ENCODE peak calls at places on chromosome 3, in seven cellular contexts. G, J, B, X, N, O and T are unnamed samples.

GRCh38 chr3:30597131-30597768 is 9.2 kb upstream of the TGFBR2 start:
- DNase-seq in O (peak; percentile 71), G (no peak), X (no peak), N (peak; percentile 41), B (no peak), J (no peak), T (no peak)

GRCh38 chr3:96813134-96813819 is 1.1 kb upstream of the EPHA6 start:
- DNase-seq in X (peak; percentile 94), B (peak; percentile 42), J (peak; percentile 80), O (no peak), G (peak; percentile 90), N (peak; percentile 8), T (no peak)

GRCh38 chr3:188049890-188050530 is 103.9 kb upstream of the LPP start:
- DNase-seq in N (no peak), G (no peak), O (no peak), B (no peak), X (no peak), J (no peak), T (no peak)

GRCh38 chr3:33131328-33132018 is 17.7 kb downstream of the CRTAP start:
- DNase-seq in B (no peak), J (peak; percentile 63), X (peak; percentile 67), G (peak; percentile 66), O (no peak), N (peak; percentile 25), T (no peak)

GRCh38 chr3:46981932-46982471 is 2.5 kb downstream of the NBEAL2 start:
- DNase-seq in G (no peak), J (no peak), X (no peak), N (no peak), O (no peak), B (no peak), T (no peak)

GRCh38 chr3:49619649-49620048 is 54.5 kb upstream of the APEH start:
- DNase-seq in G (no peak), B (no peak), J (no peak), X (no peak), O (no peak), N (no peak), T (no peak)

GRCh38 chr3:190512666-190513065 is 1.2 kb upstream of the IL1RAP start:
- DNase-seq in J (no peak), B (no peak), N (no peak), X (no peak), G (no peak), O (no peak), T (no peak)

GRCh38 chr3:69379661-69380060 is 6.2 kb downstream of the FRMD4B start:
- DNase-seq in N (no peak), X (no peak), B (no peak), G (no peak), O (no peak), J (no peak), T (no peak)

GRCh38 chr3:172181936-172182708 is 142.7 kb downstream of the FNDC3B start:
- DNase-seq in G (no peak), J (no peak), X (peak; percentile 17), O (no peak), N (no peak), B (no peak), T (no peak)